ENCODE peak calls at places on chromosomes 5 and 9, in five cellular contexts. K is stomach, Q is B cell, X is GM12865, V is OCI-LY7. O is an unnamed sample.

GRCh38 chr9:99259231-99259918 is 37.3 kb downstream of the SEC61B start:
- DNase-seq in X (no peak), K (peak), Q (no peak), V (peak), O (peak)

GRCh38 chr5:133942589-133943474 is 25.6 kb downstream of the C5orf15 start:
- DNase-seq in K (peak), X (no peak), Q (no peak), V (no peak), O (no peak)

GRCh38 chr5:100772548-100772947 is 130.5 kb downstream of the ST8SIA4 start:
- DNase-seq in V (no peak), X (no peak), K (no peak), Q (no peak), O (no peak)

GRCh38 chr9:86944974-86945867 is 2.1 kb downstream of the GAS1 start:
- DNase-seq in V (no peak), K (no peak), Q (no peak), X (no peak), O (no peak)

GRCh38 chr9:133803028-133803585 is 65.0 kb upstream of the SARDH start:
- DNase-seq in Q (no peak), V (no peak), X (no peak), K (no peak), O (no peak)

GRCh38 chr9:135268981-135269380 is 181.5 kb downstream of the OLFM1 start:
- DNase-seq in V (no peak), K (no peak), X (no peak), Q (no peak), O (no peak)

GRCh38 chr9:128215491-128216404 is 12.6 kb downstream of the DNM1 start:
- DNase-seq in X (peak), K (no peak), V (no peak), Q (no peak), O (no peak)

GRCh38 chr9:38337706-38338264 is 54.7 kb upstream of the ALDH1B1 start:
- DNase-seq in V (no peak), K (no peak), Q (no peak), X (no peak), O (no peak)

GRCh38 chr5:78483809-78484521 is 123.5 kb downstream of the SCAMP1 start:
- DNase-seq in V (peak), Q (peak), X (peak), K (no peak), O (peak)

GRCh38 chr5:72788851-72789505 is 27.5 kb upstream of the TNPO1 start:
- DNase-seq in V (no peak), K (no peak), X (no peak), Q (no peak), O (no peak)

GRCh38 chr5:180718810-180719453 is 20.9 kb downstream of the OR2Y1 start:
- DNase-seq in Q (no peak), K (no peak), V (peak), X (peak), O (peak)

GRCh38 chr9:116592926-116593325 is 94.2 kb upstream of the TRIM32 start:
- DNase-seq in Q (no peak), V (no peak), X (no peak), K (no peak), O (no peak)

GRCh38 chr5:1008451-1009358 is at the start of gene NKD2:
- DNase-seq in K (peak), V (peak), X (no peak), Q (peak), O (peak)

GRCh38 chr5:84603557-84604185 is 219.0 kb upstream of the EDIL3 start:
- DNase-seq in X (no peak), Q (no peak), K (no peak), V (no peak), O (no peak)

GRCh38 chr5:84602371-84602771 is 217.7 kb upstream of the EDIL3 start:
- DNase-seq in K (no peak), Q (no peak), X (peak), V (no peak), O (no peak)

GRCh38 chr5:84599964-84600363 is 215.3 kb upstream of the EDIL3 start:
- DNase-seq in K (no peak), Q (no peak), V (no peak), X (no peak), O (no peak)

DNA sequence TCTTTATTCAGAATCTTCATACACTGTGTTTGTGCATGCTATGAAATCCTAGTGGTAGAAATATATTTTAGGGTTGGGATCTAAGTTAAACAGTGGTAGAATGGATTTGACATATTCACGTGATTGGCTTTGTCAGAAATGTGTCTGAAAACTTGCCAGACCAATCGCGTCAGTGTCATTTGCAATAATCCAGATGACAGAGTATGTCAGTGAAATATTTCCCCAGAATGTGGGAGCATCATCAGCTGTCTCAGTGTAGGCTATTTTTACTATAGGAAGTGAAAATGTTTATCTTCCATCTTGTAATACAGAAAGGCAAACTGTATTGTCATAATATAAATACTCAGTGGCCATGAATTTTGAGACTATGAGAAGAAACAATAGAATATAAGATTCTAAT is 220.6 kb upstream of the EDIL3 start:
- DNase-seq in X (no peak), K (no peak), V (no peak), Q (no peak), O (no peak)
- TF ChIP-seq CTCF in X (no peak), K (no peak), V (no peak), Q (no peak), O (no peak)

GRCh38 chr9:118222375-118222774 is 518.2 kb downstream of the TLR4 start:
- DNase-seq in K (no peak), V (no peak), X (no peak), Q (no peak), O (no peak)
- TF ChIP-seq CTCF in K (no peak), V (no peak), X (no peak), Q (no peak), O (no peak)

GRCh38 chr5:140346348-140347221 is at the start of gene HBEGF:
- DNase-seq in K (peak), V (peak), X (peak), Q (peak), O (peak)

GRCh38 chr5:140347382-140347781 is 979 bp upstream of the HBEGF start:
- DNase-seq in Q (no peak), X (no peak), K (no peak), V (no peak), O (no peak)

GRCh38 chr5:140348104-140348503 is 1.7 kb upstream of the HBEGF start:
- DNase-seq in Q (no peak), V (peak), X (no peak), K (no peak), O (no peak)

GRCh38 chr5:140344683-140345423 is 1.6 kb downstream of the HBEGF start:
- DNase-seq in Q (no peak), V (peak), X (no peak), K (peak), O (no peak)

DNA sequence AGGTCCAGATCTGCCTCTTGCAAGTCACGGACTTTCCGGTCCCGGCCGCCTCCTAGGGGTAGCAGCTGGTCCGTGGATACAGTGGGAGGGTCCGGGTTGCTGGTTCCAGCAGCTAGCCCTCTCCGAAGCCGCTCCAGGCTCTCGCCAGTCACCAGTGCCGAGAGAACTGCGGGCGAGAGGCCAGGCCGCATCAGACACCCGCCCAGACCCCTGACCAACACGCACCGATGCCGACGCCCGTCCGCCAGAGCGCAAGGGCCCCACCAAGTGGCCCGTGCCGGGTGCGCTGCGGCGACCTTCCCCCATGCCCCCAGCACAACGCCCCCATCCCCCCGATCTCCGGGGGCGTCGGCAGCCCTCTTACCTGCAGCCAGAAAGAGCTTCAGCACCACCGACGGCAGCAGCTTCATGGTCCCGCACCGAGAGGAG is 470 bp downstream of the HBEGF start:
- DNase-seq in K (peak), Q (no peak), X (peak), V (peak), O (peak)
- TF ChIP-seq CTCF in K (no peak), Q (no peak), X (no peak), V (no peak), O (no peak)

GRCh38 chr9:136644593-136645342 is 17.9 kb upstream of the EGFL7 start:
- DNase-seq in V (peak), K (peak), X (peak), Q (peak), O (peak)
- TF ChIP-seq CTCF in V (peak), K (peak), X (peak), Q (peak), O (peak)

DNA sequence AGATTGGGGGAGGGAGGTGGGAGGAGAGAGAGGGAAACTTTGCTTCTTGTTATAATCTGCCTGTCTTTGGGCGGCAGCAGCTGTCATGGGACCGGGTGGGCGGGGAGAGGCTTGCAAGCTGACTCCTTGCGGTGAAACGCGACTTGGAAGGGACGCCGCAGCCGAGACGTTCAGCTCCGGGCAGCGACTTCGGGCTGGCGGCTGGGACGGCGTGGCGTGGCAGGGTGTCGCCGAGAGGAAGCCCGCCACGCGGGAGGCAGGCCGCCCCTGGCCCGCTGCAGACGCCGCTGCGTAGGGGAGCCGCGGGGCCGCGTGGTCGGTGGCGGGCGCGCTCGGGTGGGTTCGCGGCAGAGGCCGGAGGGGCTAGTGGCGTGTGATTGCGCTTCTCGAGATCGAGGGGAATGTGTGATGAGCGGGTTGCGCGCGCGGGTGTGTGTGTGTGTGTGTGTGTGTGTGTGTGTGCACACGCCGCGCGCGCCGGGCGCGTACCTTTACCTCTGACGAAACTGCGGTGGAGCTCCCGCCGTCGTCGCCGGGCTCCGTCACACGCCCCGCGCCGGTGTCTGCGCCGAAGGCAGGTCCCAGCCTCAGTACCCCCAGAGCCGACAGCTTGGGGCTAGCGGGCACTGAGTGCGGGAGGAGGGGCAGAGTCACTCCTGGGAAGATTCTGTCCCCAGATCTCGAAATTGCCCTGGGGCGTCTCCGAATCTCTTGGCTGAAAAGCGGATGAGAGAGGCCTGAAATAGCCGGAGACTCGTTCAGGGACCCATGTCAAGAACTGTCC is 1.7 kb downstream of the PPARGC1B start:
- DNase-seq in X (peak), V (peak), Q (peak), K (peak), O (peak)
- TF ChIP-seq CTCF in X (no peak), V (no peak), Q (no peak), K (no peak), O (no peak)

GRCh38 chr5:32848681-32849080 is 137.6 kb downstream of the NPR3 start:
- DNase-seq in K (no peak), V (no peak), Q (no peak), X (no peak), O (no peak)

GRCh38 chr5:32851774-32852173 is 140.7 kb downstream of the NPR3 start:
- DNase-seq in Q (no peak), X (no peak), K (no peak), V (no peak), O (no peak)

GRCh38 chr5:32854473-32854872 is 143.4 kb downstream of the NPR3 start:
- DNase-seq in Q (no peak), K (no peak), X (no peak), V (no peak), O (no peak)

GRCh38 chr5:32850792-32851191 is 139.7 kb downstream of the NPR3 start:
- DNase-seq in X (no peak), V (no peak), Q (no peak), K (no peak), O (no peak)

DNA sequence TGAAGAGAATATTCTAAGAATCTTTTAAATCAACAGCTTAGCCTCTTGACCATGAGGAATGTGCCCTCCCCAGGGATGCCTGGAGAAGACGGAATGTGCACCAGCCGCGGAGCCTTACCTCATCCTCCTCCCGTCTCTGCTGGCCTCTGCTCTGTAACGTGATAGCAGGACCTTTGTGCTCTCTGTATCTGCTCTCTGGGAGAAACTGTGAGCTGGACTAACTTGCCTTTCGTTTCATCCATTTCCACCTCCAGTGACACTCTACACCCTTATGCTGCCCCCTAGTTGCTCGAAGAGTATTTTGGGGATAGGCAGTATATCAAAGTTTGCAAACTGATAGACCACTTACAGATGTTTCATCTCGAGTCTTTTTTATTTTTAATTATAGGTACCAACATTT is 141.4 kb downstream of the NPR3 start:
- DNase-seq in Q (no peak), V (no peak), X (peak), K (no peak), O (no peak)
- TF ChIP-seq CTCF in Q (no peak), V (peak), X (no peak), K (no peak), O (no peak)

GRCh38 chr5:149128023-149128875 is 13.0 kb upstream of the ABLIM3 start:
- DNase-seq in K (no peak), Q (no peak), X (peak), V (peak), O (peak)
- TF ChIP-seq CTCF in K (peak), Q (peak), X (peak), V (peak), O (peak)